ENCODE peak calls at places on chromosomes 4 and X, in four cellular contexts. I is cardiac muscle cell, D is bronchial epithelial cell, H is SK-N-SH. G is an unnamed sample. For H3K36me3, the result is how much of the 10 kb centered on the place peaks cover.

GRCh38 chrX:9312922-9313867 is 151.7 kb upstream of the TBL1X start:
- DNase-seq in D (peak), I (no peak), H (peak), G (peak)

GRCh38 chrX:136779346-136779781 is 1.4 kb downstream of the ARHGEF6 start:
- DNase-seq in D (no peak), H (no peak), I (no peak), G (peak)

GRCh38 chrX:37302569-37302968 is 46.6 kb upstream of the PRRG1 start:
- DNase-seq in D (peak), I (peak), H (no peak), G (no peak)

GRCh38 chrX:104488811-104489210 is 77.2 kb upstream of the IL1RAPL2 start:
- DNase-seq in D (peak), I (no peak), H (no peak), G (no peak)

GRCh38 chr4:74006009-74006476 is 7.6 kb upstream of the CXCL5 start:
- DNase-seq in H (no peak), D (peak), I (peak), G (no peak)

GRCh38 chr4:3321295-3321889 is 28.6 kb downstream of the RGS12 start:
- DNase-seq in I (peak), D (no peak), H (peak), G (no peak)

GRCh38 chr4:167867191-167867590 is 225.1 kb upstream of the ANXA10 start:
- DNase-seq in D (no peak), I (no peak), H (no peak), G (no peak)

GRCh38 chr4:136741468-136741867 is 790.8 kb downstream of the PCDH18 start:
- DNase-seq in D (no peak), I (peak), H (no peak), G (no peak)

GRCh38 chrX:111511477-111511876 is at the start of gene SERTM2:
- DNase-seq in I (peak), H (peak), D (peak), G (no peak)

GRCh38 chr4:151576627-151577026 is 167.7 kb downstream of the FHIP1A start:
- DNase-seq in D (no peak), I (peak), H (no peak), G (no peak)

GRCh38 chr4:7939377-7940108 is at the start of gene AFAP1:
- DNase-seq in H (peak), I (peak), D (peak), G (peak)

GRCh38 chrX:150163181-150163930 is 199.8 kb upstream of the MAMLD1 start:
- DNase-seq in D (no peak), I (peak), H (no peak), G (no peak)

GRCh38 chr4:86032476-86033022 is 327.3 kb downstream of the MAPK10 start:
- DNase-seq in I (peak), D (peak), H (peak), G (no peak)

GRCh38 chrX:47030339-47030738 is 47.9 kb upstream of the RGN start:
- DNase-seq in I (peak), H (peak), D (peak), G (peak)

GRCh38 chr4:128163177-128164117 is 102.3 kb downstream of the LARP1B start:
- DNase-seq in H (no peak), D (peak), I (peak), G (no peak)

GRCh38 chr4:162116085-162116784 is 47.6 kb downstream of the FSTL5 start:
- DNase-seq in D (no peak), H (no peak), I (no peak), G (no peak)

GRCh38 chr4:159105761-159106243 is 2.9 kb downstream of the RAPGEF2 start:
- DNase-seq in H (no peak), I (peak), D (peak), G (no peak)

GRCh38 chr4:131258361-131258760 is 1890.7 kb upstream of the PCDH10 start:
- DNase-seq in H (no peak), D (no peak), I (no peak), G (no peak)

GRCh38 chr4:176321589-176321988 is 1.8 kb downstream of the SPCS3 start:
- DNase-seq in I (no peak), H (no peak), D (no peak), G (no peak)

GRCh38 chr4:13548059-13548983 is 4.0 kb upstream of the NKX3-2 start:
- DNase-seq in D (no peak), I (no peak), H (peak), G (no peak)

GRCh38 chrX:45035071-45035470 is 162.1 kb downstream of the KDM6A start:
- DNase-seq in H (no peak), I (no peak), D (no peak), G (no peak)

GRCh38 chrX:140040397-140040796 is 75.1 kb upstream of the CXorf66 start:
- DNase-seq in I (no peak), H (no peak), D (peak), G (no peak)

GRCh38 chrX:38817004-38817703 is 15.9 kb downstream of the MID1IP1 start:
- DNase-seq in H (no peak), D (peak), I (peak), G (no peak)

GRCh38 chrX:78769933-78770332 is 22.4 kb downstream of the LPAR4 start:
- DNase-seq in D (no peak), I (no peak), H (no peak), G (no peak)

GRCh38 chr4:17726911-17727310 is 54.5 kb downstream of the FAM184B start:
- DNase-seq in H (no peak), D (peak), I (no peak), G (no peak)

GRCh38 chr4:168522829-168523228 is 26.0 kb downstream of the PALLD start:
- DNase-seq in D (no peak), I (no peak), H (no peak), G (no peak)

GRCh38 chr4:103150677-103151076 is 47.5 kb downstream of the CENPE start:
- DNase-seq in H (no peak), I (no peak), D (peak), G (no peak)

GRCh38 chrX:31266172-31267076 is 194.6 kb upstream of the FTHL17 start:
- DNase-seq in D (no peak), I (peak), H (peak), G (no peak)

GRCh38 chr4:53113433-53114215 is 251.5 kb downstream of the RASL11B start:
- DNase-seq in I (no peak), H (no peak), D (peak), G (no peak)

GRCh38 chr4:127623755-127624087 is 9.0 kb upstream of the INTU start:
- DNase-seq in H (no peak), D (peak), I (peak), G (no peak)

GRCh38 chr4:168636506-168637176 is 139.8 kb downstream of the PALLD start:
- DNase-seq in I (peak), D (peak), H (no peak), G (no peak)

GRCh38 chr4:94444771-94445170 is 7.0 kb upstream of the PDLIM5 start:
- DNase-seq in D (no peak), I (no peak), H (no peak), G (no peak)

GRCh38 chr4:88765729-88766128 is 68.1 kb upstream of the NAP1L5 start:
- DNase-seq in D (peak), I (peak), H (no peak), G (no peak)

DNA sequence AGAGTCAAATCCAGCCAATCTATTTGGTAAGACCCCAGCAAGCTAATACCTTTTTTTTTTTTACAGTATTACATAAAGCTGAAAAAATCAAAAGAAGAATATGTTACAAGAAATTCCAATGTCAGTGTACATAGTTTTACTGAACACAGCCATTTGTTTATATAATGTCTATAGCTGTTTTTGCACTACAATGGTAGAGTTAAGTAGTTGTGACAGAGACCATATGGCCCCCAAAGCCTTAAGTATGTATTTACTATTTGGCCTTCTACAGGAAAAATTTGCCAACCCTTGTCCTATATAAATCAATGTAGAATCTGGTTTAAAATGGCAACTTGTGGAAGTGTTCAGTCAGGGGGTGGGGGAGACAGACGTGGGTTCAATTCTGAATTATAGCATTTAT is 60.7 kb downstream of the ANTXR2 start:
- DNase-seq in H (no peak), D (no peak), I (no peak), G (no peak)
- H3K4me3 ChIP-seq in H (no peak), D (no peak), I (no peak), G (no peak)

GRCh38 chr4:866761-867390 is 40.9 kb upstream of the CPLX1 start:
- DNase-seq in I (no peak), D (peak), H (no peak), G (no peak)
- H3K36me3 ChIP-seq in I (under half), D (under half), H (under half), G (half or more)

GRCh38 chrX:17375361-17375630 is 296 bp downstream of the NHS start:
- DNase-seq in I (no peak), D (no peak), H (no peak), G (no peak)
- H3K4me3 ChIP-seq in I (peak), D (peak), H (peak), G (no peak)

GRCh38 chr4:42070463-42070862 is 80.1 kb downstream of the SLC30A9 start:
- DNase-seq in H (no peak), I (no peak), D (no peak), G (no peak)
- H3K36me3 ChIP-seq in H (half or more), I (under half), D (under half), G (under half)

DNA sequence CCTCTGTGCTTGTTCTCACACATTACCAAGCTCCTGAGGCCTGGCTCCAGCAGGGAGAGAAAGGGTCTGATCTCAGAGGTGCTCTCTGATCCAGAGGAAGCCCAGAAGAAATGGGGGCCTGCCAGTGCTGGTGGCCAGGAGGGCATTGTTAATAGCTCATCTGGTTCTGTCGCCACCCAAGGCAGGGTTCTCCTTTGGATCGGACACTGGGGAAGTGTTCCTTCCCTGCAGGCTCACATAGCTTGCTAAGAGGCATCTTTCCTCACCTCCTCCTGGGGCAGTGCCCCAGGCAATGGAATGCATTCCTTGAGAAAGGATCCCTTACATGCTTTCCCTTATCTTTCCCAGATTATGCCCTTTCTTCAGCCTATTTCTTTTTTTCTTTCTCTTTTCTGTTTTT is 53.8 kb downstream of the RBM47 start:
- DNase-seq in H (no peak), D (no peak), I (no peak), G (no peak)
- H3K4me3 ChIP-seq in H (no peak), D (no peak), I (no peak), G (no peak)

DNA sequence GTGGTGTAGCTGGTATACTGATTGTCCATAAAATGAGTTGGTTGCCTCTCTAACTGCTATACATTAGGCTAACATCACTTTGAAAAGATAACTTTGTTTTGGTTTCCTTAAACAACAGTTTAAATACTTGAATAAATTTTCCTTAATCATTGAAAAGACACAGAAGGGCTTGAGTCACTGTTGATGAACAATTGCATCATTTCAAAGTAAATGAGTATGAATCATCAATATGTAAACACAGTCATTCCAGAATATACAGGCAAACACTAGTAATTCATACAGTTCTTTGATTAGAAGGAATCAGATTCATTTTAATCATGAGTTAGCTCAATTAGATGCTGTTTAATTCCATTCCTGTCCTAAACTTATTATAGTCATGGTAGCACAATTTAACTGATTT is 160.6 kb downstream of the AFF2 start:
- DNase-seq in D (peak), I (peak), H (no peak), G (no peak)
- H3K36me3 ChIP-seq in D (under half), I (under half), H (under half), G (under half)

G was measured in CD4-positive, alpha-beta memory T cell.